ENCODE peak calls at places on chromosome 18, in eight cellular contexts. One of them, this sample, is unnamed.

GRCh38 chr18:75041586-75041985 is 167.4 kb downstream of the PTGR3 start:
- DNase-seq in NCI-H510A: peak; percentile 28
- DNase-seq in neural progenitor cell: no peak
- DNase-seq in upper lobe of right lung: no peak
- DNase-seq in anterior cingulate cortex: no peak
- DNase-seq in Daoy: no peak
- DNase-seq in A549: peak; percentile 15
- DNase-seq in left ventricle myocardium inferior: no peak
- DNase-seq in this sample: no peak

GRCh38 chr18:43314931-43315330 is 37.6 kb upstream of the SYT4 start:
- DNase-seq in NCI-H510A: no peak
- DNase-seq in neural progenitor cell: no peak
- DNase-seq in upper lobe of right lung: no peak
- DNase-seq in anterior cingulate cortex: no peak
- DNase-seq in Daoy: no peak
- DNase-seq in A549: no peak
- DNase-seq in left ventricle myocardium inferior: no peak
- DNase-seq in this sample: no peak

GRCh38 chr18:45739848-45740247 is 15.9 kb downstream of the SLC14A1 start:
- DNase-seq in NCI-H510A: no peak
- DNase-seq in neural progenitor cell: no peak
- DNase-seq in upper lobe of right lung: no peak
- DNase-seq in anterior cingulate cortex: no peak
- DNase-seq in Daoy: no peak
- DNase-seq in A549: no peak
- DNase-seq in left ventricle myocardium inferior: no peak
- DNase-seq in this sample: no peak

GRCh38 chr18:10736984-10737383 is 211.2 kb downstream of the NAPG start:
- DNase-seq in NCI-H510A: no peak
- DNase-seq in neural progenitor cell: no peak
- DNase-seq in upper lobe of right lung: no peak
- DNase-seq in anterior cingulate cortex: no peak
- DNase-seq in Daoy: no peak
- DNase-seq in A549: no peak
- DNase-seq in left ventricle myocardium inferior: no peak
- DNase-seq in this sample: no peak

GRCh38 chr18:3486514-3486913 is 36.5 kb downstream of the TGIF1 start:
- DNase-seq in NCI-H510A: no peak
- DNase-seq in neural progenitor cell: no peak
- DNase-seq in upper lobe of right lung: no peak
- DNase-seq in anterior cingulate cortex: no peak
- DNase-seq in Daoy: no peak
- DNase-seq in A549: no peak
- DNase-seq in left ventricle myocardium inferior: no peak
- DNase-seq in this sample: no peak

GRCh38 chr18:55974521-55974920 is 386.5 kb upstream of the TCF4 start:
- DNase-seq in NCI-H510A: no peak
- DNase-seq in neural progenitor cell: no peak
- DNase-seq in upper lobe of right lung: no peak
- DNase-seq in anterior cingulate cortex: no peak
- DNase-seq in Daoy: no peak
- DNase-seq in A549: no peak
- DNase-seq in left ventricle myocardium inferior: no peak
- DNase-seq in this sample: no peak

GRCh38 chr18:11112218-11112750 is 37.1 kb downstream of the PIEZO2 start:
- DNase-seq in NCI-H510A: no peak
- DNase-seq in neural progenitor cell: no peak
- DNase-seq in upper lobe of right lung: no peak
- DNase-seq in anterior cingulate cortex: no peak
- DNase-seq in Daoy: no peak
- DNase-seq in A549: no peak
- DNase-seq in left ventricle myocardium inferior: no peak
- DNase-seq in this sample: no peak

GRCh38 chr18:52670903-52671302 is 330.9 kb downstream of the DCC start:
- DNase-seq in NCI-H510A: no peak
- DNase-seq in neural progenitor cell: no peak
- DNase-seq in upper lobe of right lung: no peak
- DNase-seq in anterior cingulate cortex: no peak
- DNase-seq in Daoy: no peak
- DNase-seq in A549: peak; percentile 23
- DNase-seq in left ventricle myocardium inferior: no peak
- DNase-seq in this sample: no peak

GRCh38 chr18:6881034-6881800 is 151.7 kb downstream of the ARHGAP28 start:
- DNase-seq in NCI-H510A: no peak
- DNase-seq in neural progenitor cell: peak; percentile 38
- DNase-seq in upper lobe of right lung: no peak
- DNase-seq in anterior cingulate cortex: no peak
- DNase-seq in Daoy: no peak
- DNase-seq in A549: no peak
- DNase-seq in left ventricle myocardium inferior: no peak
- DNase-seq in this sample: no peak

GRCh38 chr18:44579028-44579692 is 101.5 kb upstream of the SETBP1 start:
- DNase-seq in NCI-H510A: no peak
- DNase-seq in neural progenitor cell: peak; percentile 64
- DNase-seq in upper lobe of right lung: no peak
- DNase-seq in anterior cingulate cortex: no peak
- DNase-seq in Daoy: peak; percentile 32
- DNase-seq in A549: peak; percentile 6
- DNase-seq in left ventricle myocardium inferior: no peak
- DNase-seq in this sample: peak; percentile 1

GRCh38 chr18:80200171-80200931 is 47.0 kb downstream of the PARD6G start:
- DNase-seq in NCI-H510A: peak; percentile 26
- DNase-seq in neural progenitor cell: peak; percentile 59
- DNase-seq in upper lobe of right lung: peak; percentile 48
- DNase-seq in anterior cingulate cortex: peak; percentile 64
- DNase-seq in Daoy: peak; percentile 35
- DNase-seq in A549: peak; percentile 7
- DNase-seq in left ventricle myocardium inferior: no peak
- DNase-seq in this sample: peak; percentile 4

GRCh38 chr18:46623541-46623940 is 33.5 kb downstream of the LOXHD1 start:
- DNase-seq in NCI-H510A: no peak
- DNase-seq in neural progenitor cell: no peak
- DNase-seq in upper lobe of right lung: no peak
- DNase-seq in anterior cingulate cortex: peak; percentile 36
- DNase-seq in Daoy: no peak
- DNase-seq in A549: no peak
- DNase-seq in left ventricle myocardium inferior: peak; percentile 27
- DNase-seq in this sample: no peak

GRCh38 chr18:62928316-62928715 is 213.0 kb downstream of the PHLPP1 start:
- DNase-seq in NCI-H510A: no peak
- DNase-seq in neural progenitor cell: no peak
- DNase-seq in upper lobe of right lung: no peak
- DNase-seq in anterior cingulate cortex: no peak
- DNase-seq in Daoy: no peak
- DNase-seq in A549: no peak
- DNase-seq in left ventricle myocardium inferior: no peak
- DNase-seq in this sample: no peak

GRCh38 chr18:72541871-72542690 is 2.1 kb downstream of the CBLN2 start:
- DNase-seq in NCI-H510A: peak; percentile 64
- DNase-seq in neural progenitor cell: peak; percentile 65
- DNase-seq in upper lobe of right lung: no peak
- DNase-seq in anterior cingulate cortex: peak; percentile 9
- DNase-seq in Daoy: no peak
- DNase-seq in A549: no peak
- DNase-seq in left ventricle myocardium inferior: no peak
- DNase-seq in this sample: no peak

This sample was measured in Caco-2.